ENCODE peak calls at places on chromosomes 13 and 19, in five cellular contexts. F, D, S, E and W are unnamed samples.

GRCh38 chr19:38213911-38214625 is 10.0 kb downstream of the DPF1 start:
- DNase-seq in S (no peak), E (peak), F (peak), D (no peak), W (no peak)

GRCh38 chr13:99996177-99996705 is 14.7 kb downstream of the ZIC2 start:
- DNase-seq in F (no peak), S (no peak), D (no peak), E (no peak), W (no peak)

GRCh38 chr19:48868196-48868886 is at the start of gene PLEKHA4:
- DNase-seq in E (no peak), D (no peak), F (no peak), S (no peak), W (no peak)

GRCh38 chr13:41699759-41700158 is 242.4 kb downstream of the RGCC start:
- DNase-seq in D (no peak), E (no peak), F (no peak), S (no peak), W (no peak)

GRCh38 chr19:39212377-39212742 is 8.3 kb upstream of the SYCN start:
- DNase-seq in E (peak), F (peak), S (peak), D (no peak), W (no peak)

GRCh38 chr13:28659611-28659970 is 661 bp downstream of the POMP start:
- DNase-seq in E (no peak), D (no peak), F (no peak), S (no peak), W (no peak)

GRCh38 chr19:1854032-1854541 is 5.8 kb upstream of the REXO1 start:
- DNase-seq in F (no peak), S (no peak), E (no peak), D (no peak), W (no peak)

GRCh38 chr19:19444694-19445155 is 39.2 kb downstream of the GATAD2A start:
- DNase-seq in D (no peak), E (no peak), F (no peak), S (no peak), W (no peak)

GRCh38 chr19:4951671-4952070 is 17.2 kb upstream of the KDM4B start:
- DNase-seq in S (no peak), D (no peak), E (no peak), F (no peak), W (no peak)

GRCh38 chr13:107512551-107512950 is 702.8 kb downstream of the LIG4 start:
- DNase-seq in F (no peak), S (no peak), D (no peak), E (no peak), W (no peak)

GRCh38 chr19:56341948-56342347 is 27.3 kb upstream of the ZSCAN5A start:
- DNase-seq in D (no peak), E (no peak), S (no peak), F (no peak), W (no peak)

GRCh38 chr19:57075801-57076492 is 43.8 kb upstream of the USP29 start:
- DNase-seq in F (no peak), D (no peak), E (no peak), S (no peak), W (no peak)

GRCh38 chr13:49517461-49517860 is 21.7 kb downstream of the PHF11 start:
- DNase-seq in F (no peak), D (no peak), S (no peak), E (no peak), W (no peak)

GRCh38 chr13:98187862-98188261 is 10.8 kb upstream of the RNF113B start:
- DNase-seq in S (no peak), D (no peak), E (no peak), F (no peak), W (no peak)

GRCh38 chr19:1962674-1963073 is 21.7 kb downstream of the CSNK1G2 start:
- DNase-seq in E (no peak), D (no peak), F (no peak), S (no peak), W (no peak)

GRCh38 chr19:38068851-38069250 is 155.2 kb downstream of the DPF1 start:
- DNase-seq in S (no peak), F (no peak), E (no peak), D (no peak), W (no peak)

GRCh38 chr19:14349426-14349825 is 31.8 kb upstream of the ADGRE5 start:
- DNase-seq in F (no peak), E (no peak), D (no peak), S (no peak), W (no peak)

GRCh38 chr13:85140192-85140591 is 659.0 kb downstream of the SLITRK6 start:
- DNase-seq in E (no peak), F (no peak), S (no peak), D (no peak), W (no peak)

GRCh38 chr13:21674271-21675009 is 3.6 kb downstream of the FGF9 start:
- DNase-seq in D (no peak), E (no peak), F (no peak), S (no peak), W (no peak)

GRCh38 chr19:4049432-4049831 is 17.3 kb downstream of the ZBTB7A start:
- DNase-seq in S (no peak), D (no peak), F (no peak), E (no peak), W (no peak)

GRCh38 chr13:49240017-49240416 is 7.7 kb upstream of the CDADC1 start:
- DNase-seq in S (peak), E (no peak), D (no peak), F (no peak), W (no peak)

GRCh38 chr13:27194895-27195764 is 23.5 kb upstream of the USP12 start:
- DNase-seq in S (no peak), D (no peak), F (no peak), E (no peak), W (no peak)

GRCh38 chr19:50252111-50252886 is 48.9 kb downstream of the MYH14 start:
- DNase-seq in S (no peak), E (peak), D (no peak), F (no peak), W (peak)

GRCh38 chr19:6056801-6057650 is 53.3 kb downstream of the RFX2 start:
- DNase-seq in S (no peak), F (no peak), E (no peak), D (peak), W (no peak)

GRCh38 chr13:74084375-74084902 is 49.8 kb downstream of the KLF12 start:
- DNase-seq in D (no peak), F (no peak), S (no peak), E (no peak), W (no peak)

GRCh38 chr13:100363351-100363750 is 225.2 kb downstream of the GGACT start:
- DNase-seq in E (no peak), F (no peak), D (no peak), S (no peak), W (no peak)

GRCh38 chr13:79775830-79776229 is 294.9 kb downstream of the NDFIP2 start:
- DNase-seq in F (no peak), E (no peak), S (no peak), D (no peak), W (no peak)

GRCh38 chr13:93951153-93951552 is 528.3 kb downstream of the DCT start:
- DNase-seq in S (no peak), E (no peak), F (no peak), D (no peak), W (no peak)

GRCh38 chr13:45786293-45786920 is 65.1 kb downstream of the SIAH3 start:
- DNase-seq in D (no peak), E (no peak), F (no peak), S (no peak), W (no peak)

GRCh38 chr19:22532388-22533310 is 101.5 kb upstream of the ZNF492 start:
- DNase-seq in D (peak), E (no peak), F (no peak), S (no peak), W (no peak)

GRCh38 chr13:22200469-22200868 is 529.6 kb downstream of the FGF9 start:
- DNase-seq in S (no peak), F (no peak), D (no peak), E (no peak), W (no peak)

GRCh38 chr13:51235756-51236564 is 13.8 kb downstream of the FAM124A start:
- DNase-seq in E (no peak), D (no peak), S (no peak), F (no peak), W (no peak)

GRCh38 chr13:31914843-31915242 is 116.7 kb upstream of the FRY start:
- DNase-seq in F (no peak), E (no peak), D (no peak), S (no peak), W (no peak)

GRCh38 chr19:36008336-36008978 is at the start of gene SYNE4:
- DNase-seq in D (no peak), E (no peak), S (no peak), F (no peak), W (no peak)